ENCODE peak calls at places on chromosomes 11 and 22, in ten cellular contexts. X is adipocyte, B is lung, T is RPMI7951, E is naive B cell, L is HCT116, Z is spleen, C is AG09319, A is adrenal gland, N is anterior cingulate cortex. F is an unnamed sample.

GRCh38 chr22:39300198-39300830 is 19.1 kb downstream of the RPL3 start:
- DNase-seq in X (no peak), B (no peak), T (peak), E (peak), L (no peak), Z (no peak), C (no peak), A (peak), N (peak), F (no peak)

GRCh38 chr11:86523738-86524602 is 148.4 kb downstream of the ME3 start:
- DNase-seq in X (peak), B (no peak), T (peak), E (no peak), L (peak), Z (no peak), C (peak), A (peak), N (no peak), F (peak)

GRCh38 chr22:19289475-19290161 is 1.9 kb downstream of the CLTCL1 start:
- DNase-seq in X (peak), B (no peak), T (peak), E (no peak), L (no peak), Z (no peak), C (no peak), A (no peak), N (no peak), F (no peak)

GRCh38 chr11:22491826-22492225 is 133.8 kb downstream of the FANCF start:
- DNase-seq in X (peak), B (no peak), T (peak), E (no peak), L (no peak), Z (no peak), C (peak), A (no peak), N (no peak), F (no peak)

GRCh38 chr11:116853461-116854073 is 16.1 kb upstream of the APOA1 start:
- DNase-seq in X (peak), B (no peak), T (peak), E (peak), L (peak), Z (no peak), C (no peak), A (no peak), N (no peak), F (peak)

GRCh38 chr11:32297629-32298028 is 137.7 kb downstream of the WT1 start:
- DNase-seq in X (peak), B (no peak), T (peak), E (no peak), L (peak), Z (no peak), C (no peak), A (no peak), N (no peak), F (peak)

GRCh38 chr11:60657880-60658279 is 41.5 kb upstream of the MS4A8 start:
- DNase-seq in X (no peak), B (peak), T (no peak), E (no peak), L (no peak), Z (no peak), C (no peak), A (no peak), N (no peak), F (no peak)

GRCh38 chr11:117872962-117873827 is 3.3 kb downstream of the FXYD6 start:
- DNase-seq in X (no peak), B (no peak), T (no peak), E (no peak), L (no peak), Z (no peak), C (no peak), A (no peak), N (no peak), F (no peak)

GRCh38 chr11:12019337-12019736 is 10.9 kb upstream of the DKK3 start:
- DNase-seq in X (no peak), B (no peak), T (peak), E (no peak), L (no peak), Z (no peak), C (no peak), A (no peak), N (peak), F (peak)

GRCh38 chr11:130163346-130164220 is 4.0 kb downstream of the ST14 start:
- DNase-seq in X (no peak), B (no peak), T (no peak), E (peak), L (no peak), Z (no peak), C (no peak), A (peak), N (no peak), F (peak)

GRCh38 chr11:118996926-118997626 is 862 bp upstream of the CENATAC start:
- DNase-seq in X (peak), B (no peak), T (peak), E (peak), L (no peak), Z (peak), C (no peak), A (no peak), N (no peak), F (peak)

GRCh38 chr22:49205401-49205800 is 622.3 kb downstream of the BRD1 start:
- DNase-seq in X (no peak), B (no peak), T (no peak), E (no peak), L (no peak), Z (peak), C (no peak), A (peak), N (no peak), F (no peak)

GRCh38 chr11:76624515-76625379 is 45.8 kb downstream of the LRRC32 start:
- DNase-seq in X (no peak), B (no peak), T (no peak), E (no peak), L (no peak), Z (peak), C (no peak), A (no peak), N (no peak), F (no peak)

GRCh38 chr11:70879601-70880285 is 372.6 kb downstream of the SHANK2 start:
- DNase-seq in X (no peak), B (no peak), T (no peak), E (no peak), L (no peak), Z (no peak), C (no peak), A (no peak), N (no peak), F (no peak)

GRCh38 chr22:38872831-38873248 is 824 bp upstream of the CBX6 start:
- DNase-seq in X (peak), B (peak), T (peak), E (no peak), L (no peak), Z (peak), C (no peak), A (peak), N (no peak), F (no peak)

GRCh38 chr11:64836448-64837072 is 7.9 kb downstream of the CDC42BPG start:
- DNase-seq in X (no peak), B (no peak), T (no peak), E (no peak), L (no peak), Z (no peak), C (no peak), A (no peak), N (no peak), F (no peak)

GRCh38 chr11:118928870-118929495 is 3.3 kb upstream of the BCL9L start:
- DNase-seq in X (peak), B (no peak), T (peak), E (no peak), L (no peak), Z (peak), C (no peak), A (peak), N (peak), F (no peak)

GRCh38 chr11:19163627-19164026 is 38.2 kb downstream of the CSRP3 start:
- DNase-seq in X (no peak), B (no peak), T (no peak), E (no peak), L (no peak), Z (no peak), C (no peak), A (no peak), N (no peak), F (no peak)

GRCh38 chr11:32597914-32598313 is 14.3 kb downstream of the EIF3M start:
- DNase-seq in X (no peak), B (no peak), T (no peak), E (no peak), L (no peak), Z (no peak), C (no peak), A (no peak), N (no peak), F (no peak)

GRCh38 chr11:66882540-66882939 is 25.7 kb downstream of the LRFN4 start:
- DNase-seq in X (no peak), B (no peak), T (no peak), E (no peak), L (no peak), Z (no peak), C (no peak), A (peak), N (peak), F (no peak)

GRCh38 chr11:106956887-106957505 is 61.3 kb downstream of the GUCY1A2 start:
- DNase-seq in X (no peak), B (no peak), T (no peak), E (no peak), L (no peak), Z (no peak), C (no peak), A (no peak), N (no peak), F (no peak)

GRCh38 chr11:16769386-16769785 is 30.9 kb downstream of the C11orf58 start:
- DNase-seq in X (no peak), B (no peak), T (no peak), E (no peak), L (no peak), Z (no peak), C (no peak), A (no peak), N (no peak), F (no peak)

GRCh38 chr11:12765428-12765827 is 91.2 kb downstream of the TEAD1 start:
- DNase-seq in X (peak), B (no peak), T (peak), E (no peak), L (no peak), Z (no peak), C (no peak), A (no peak), N (no peak), F (no peak)

GRCh38 chr11:32416301-32416700 is 19.0 kb downstream of the WT1 start:
- DNase-seq in X (no peak), B (no peak), T (no peak), E (no peak), L (no peak), Z (no peak), C (no peak), A (no peak), N (no peak), F (no peak)

GRCh38 chr11:9120659-9121350 is 29.4 kb upstream of the SCUBE2 start:
- DNase-seq in X (no peak), B (no peak), T (no peak), E (no peak), L (peak), Z (no peak), C (no peak), A (no peak), N (no peak), F (peak)

GRCh38 chr22:21734540-21735197 is 925 bp downstream of the YPEL1 start:
- DNase-seq in X (peak), B (no peak), T (no peak), E (peak), L (no peak), Z (no peak), C (no peak), A (no peak), N (no peak), F (no peak)

GRCh38 chr11:114605370-114605769 is 9.8 kb upstream of the NXPE4 start:
- DNase-seq in X (no peak), B (no peak), T (no peak), E (no peak), L (no peak), Z (no peak), C (no peak), A (no peak), N (no peak), F (no peak)

GRCh38 chr11:102430158-102430836 is 22.3 kb downstream of the TMEM123 start:
- DNase-seq in X (peak), B (no peak), T (peak), E (peak), L (no peak), Z (no peak), C (no peak), A (no peak), N (no peak), F (no peak)

GRCh38 chr22:42338502-42338901 is 68.0 kb upstream of the TCF20 start:
- DNase-seq in X (no peak), B (no peak), T (no peak), E (no peak), L (no peak), Z (no peak), C (no peak), A (no peak), N (no peak), F (no peak)

GRCh38 chr11:17383466-17383865 is 5.0 kb downstream of the KCNJ11 start:
- DNase-seq in X (no peak), B (no peak), T (no peak), E (no peak), L (no peak), Z (no peak), C (no peak), A (no peak), N (no peak), F (no peak)

GRCh38 chr11:87228820-87229219 is 191.1 kb downstream of the TMEM135 start:
- DNase-seq in X (no peak), B (no peak), T (no peak), E (no peak), L (no peak), Z (no peak), C (no peak), A (no peak), N (no peak), F (no peak)

GRCh38 chr22:41410311-41410751 is 28.6 kb downstream of the TEF start:
- DNase-seq in X (no peak), B (peak), T (no peak), E (no peak), L (no peak), Z (no peak), C (no peak), A (peak), N (no peak), F (no peak)

GRCh38 chr11:86592047-86592564 is 80.3 kb downstream of the ME3 start:
- DNase-seq in X (peak), B (peak), T (no peak), E (no peak), L (no peak), Z (no peak), C (no peak), A (no peak), N (no peak), F (no peak)